ENCODE peak calls at places on chromosomes 5 and 9, in four cellular contexts. W is sigmoid colon, O is A549, V is body of pancreas. N is an unnamed sample.

GRCh38 chr9:5052858-5053257 is 67.8 kb downstream of the JAK2 start:
- DNase-seq in W (no peak), O (no peak), V (no peak), N (no peak)

GRCh38 chr9:135340726-135341475 is 138.7 kb upstream of the PPP1R26 start:
- DNase-seq in W (peak; percentile 46), O (no peak), V (no peak), N (peak; percentile 8)

GRCh38 chr5:151740958-151741373 is 17.5 kb downstream of the ATOX1 start:
- DNase-seq in W (no peak), O (no peak), V (no peak), N (no peak)

GRCh38 chr5:146345578-146346366 is 7.1 kb downstream of the POU4F3 start:
- DNase-seq in W (no peak), O (no peak), V (no peak), N (no peak)

GRCh38 chr5:104652271-104652861 is 1089.8 kb upstream of the NUDT12 start:
- DNase-seq in W (no peak), O (no peak), V (no peak), N (no peak)

GRCh38 chr5:123035320-123035949 is 1.1 kb downstream of the PPIC start:
- DNase-seq in W (peak; percentile 75), O (peak; percentile 83), V (peak; percentile 37), N (peak; percentile 52)

GRCh38 chr5:73282923-73283322 is 109.9 kb downstream of the TMEM174 start:
- DNase-seq in W (no peak), O (no peak), V (no peak), N (no peak)

GRCh38 chr9:20941177-20941690 is 90.2 kb downstream of the HACD4 start:
- DNase-seq in W (peak; percentile 76), O (peak; percentile 71), V (peak; percentile 58), N (peak; percentile 40)

GRCh38 chr5:161230222-161230621 is 316.3 kb downstream of the GABRB2 start:
- DNase-seq in W (no peak), O (no peak), V (peak; percentile 77), N (no peak)

GRCh38 chr5:111083323-111083722 is 8.8 kb upstream of the WDR36 start:
- DNase-seq in W (no peak), O (no peak), V (no peak), N (no peak)

GRCh38 chr5:55338810-55339243 is 31.0 kb downstream of the MTREX start:
- DNase-seq in W (no peak), O (no peak), V (no peak), N (no peak)

GRCh38 chr5:34008721-34009120 is 871 bp upstream of the AMACR start:
- DNase-seq in W (no peak), O (no peak), V (no peak), N (no peak)

GRCh38 chr9:2158111-2158610 is 143.0 kb downstream of the SMARCA2 start:
- DNase-seq in W (peak; percentile 67), O (peak; percentile 67), V (peak; percentile 33), N (peak; percentile 61)

GRCh38 chr9:123150708-123151503 is 117.4 kb downstream of the GPR21 start:
- DNase-seq in W (no peak), O (no peak), V (no peak), N (no peak)

GRCh38 chr5:148374693-148375360 is 8.9 kb upstream of the FBXO38 start:
- DNase-seq in W (no peak), O (peak; percentile 67), V (peak; percentile 28), N (no peak)

GRCh38 chr9:119088002-119088401 is 281.2 kb downstream of the BRINP1 start:
- DNase-seq in W (no peak), O (no peak), V (no peak), N (no peak)

GRCh38 chr9:599933-600461 is 241.5 kb upstream of the DMRT1 start:
- DNase-seq in W (no peak), O (no peak), V (no peak), N (no peak)

GRCh38 chr9:136228107-136228875 is 17.3 kb downstream of the QSOX2 start:
- DNase-seq in W (no peak), O (peak; percentile 68), V (no peak), N (no peak)

GRCh38 chr9:14372437-14373318 is 58.7 kb upstream of the NFIB start:
- DNase-seq in W (peak; percentile 76), O (peak; percentile 67), V (no peak), N (no peak)

GRCh38 chr9:119761737-119762136 is 392.5 kb upstream of the BRINP1 start:
- DNase-seq in W (no peak), O (no peak), V (no peak), N (no peak)

GRCh38 chr5:43034591-43034968 is 5.5 kb downstream of the ANXA2R start:
- DNase-seq in W (no peak), O (no peak), V (no peak), N (no peak)

GRCh38 chr9:134811673-134812668 is 68.6 kb upstream of the FCN2 start:
- DNase-seq in W (no peak), O (no peak), V (no peak), N (no peak)

GRCh38 chr9:131457746-131458145 is 45.0 kb upstream of the POMT1 start:
- DNase-seq in W (no peak), O (no peak), V (no peak), N (no peak)

GRCh38 chr5:34055671-34056070 is 12.7 kb upstream of the C1QTNF3 start:
- DNase-seq in W (no peak), O (no peak), V (no peak), N (no peak)

GRCh38 chr9:114694719-114695269 is 12.8 kb upstream of the TEX48 start:
- DNase-seq in W (no peak), O (no peak), V (no peak), N (no peak)

GRCh38 chr5:172859966-172860365 is 25.9 kb downstream of the ERGIC1 start:
- DNase-seq in W (no peak), O (no peak), V (no peak), N (no peak)

GRCh38 chr5:132026516-132027008 is 15.1 kb upstream of the ACSL6 start:
- DNase-seq in W (no peak), O (no peak), V (no peak), N (peak; percentile 19)

GRCh38 chr9:28841795-28842194 is 1268.5 kb upstream of the C9orf72 start:
- DNase-seq in W (no peak), O (no peak), V (no peak), N (no peak)
- TF ChIP-seq POLR2A in W (no peak), O (no peak), V (no peak), N (no peak)

GRCh38 chr5:38208782-38209378 is 49.5 kb upstream of the EGFLAM start:
- DNase-seq in W (no peak), O (peak; percentile 61), V (no peak), N (peak; percentile 21)
- TF ChIP-seq CTCF in W (no peak), O (peak; percentile 68), V (no peak), N (peak; percentile 56)

GRCh38 chr5:67696446-67696845 is 499.8 kb upstream of the CD180 start:
- DNase-seq in W (no peak), O (no peak), V (no peak), N (no peak)

GRCh38 chr5:67699560-67699959 is 503.0 kb upstream of the CD180 start:
- DNase-seq in W (no peak), O (no peak), V (no peak), N (no peak)

DNA sequence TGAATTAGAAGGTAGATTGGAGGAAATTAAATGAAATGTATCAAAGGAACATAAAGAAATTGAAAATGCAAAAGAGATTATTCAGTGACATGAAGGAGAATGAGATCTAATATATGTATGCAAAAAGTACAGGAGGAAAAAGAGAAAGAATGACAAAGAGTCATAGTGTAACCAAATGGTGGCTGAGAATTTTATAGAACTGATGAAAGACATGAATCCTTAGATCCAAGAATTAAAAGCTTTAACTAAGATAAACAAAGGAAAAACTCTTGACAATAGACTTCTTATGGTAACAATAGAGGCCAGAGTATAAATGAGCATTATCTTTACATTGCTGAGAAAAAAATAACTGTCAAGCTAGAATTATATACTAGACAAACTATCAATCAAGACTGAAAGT is 505.4 kb upstream of the CD180 start:
- DNase-seq in W (no peak), O (no peak), V (no peak), N (no peak)
- H3K4me1 ChIP-seq in W (no peaks in the 10 kb centered on the region), O (no peaks in the 10 kb centered on the region), V (no peaks in the 10 kb centered on the region), N (no peaks in the 10 kb centered on the region)

GRCh38 chr9:128191406-128192046 is at the start of gene CIZ1:
- DNase-seq in W (peak; percentile 90), O (peak; percentile 85), V (peak; percentile 80), N (peak; percentile 83)
- TF ChIP-seq POLR2A in W (no peak), O (peak; percentile 59), V (peak; percentile 49), N (peak; percentile 66)

DNA sequence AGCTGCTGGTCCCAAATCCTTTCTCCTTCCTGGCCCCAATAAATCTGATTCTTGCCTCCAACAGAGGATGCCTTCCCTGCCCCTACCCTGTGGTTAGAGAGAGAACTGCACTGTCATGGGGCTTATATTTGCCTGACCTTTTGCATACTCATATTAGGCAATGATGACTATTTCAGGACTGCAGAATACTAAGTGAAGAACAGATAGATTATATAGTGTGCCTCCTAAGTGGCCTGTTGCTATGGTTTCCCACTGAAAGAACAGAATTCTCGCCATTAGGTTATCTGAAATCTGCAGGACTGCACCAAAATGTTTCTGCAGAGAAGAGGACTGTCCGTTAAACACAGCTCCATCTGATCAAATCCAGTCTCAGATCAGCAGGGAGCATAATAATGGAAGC is 87.3 kb upstream of the CCNG1 start:
- DNase-seq in W (no peak), O (peak; percentile 20), V (no peak), N (no peak)
- TF ChIP-seq CTCF in W (no peak), O (no peak), V (no peak), N (peak; percentile 39)

DNA sequence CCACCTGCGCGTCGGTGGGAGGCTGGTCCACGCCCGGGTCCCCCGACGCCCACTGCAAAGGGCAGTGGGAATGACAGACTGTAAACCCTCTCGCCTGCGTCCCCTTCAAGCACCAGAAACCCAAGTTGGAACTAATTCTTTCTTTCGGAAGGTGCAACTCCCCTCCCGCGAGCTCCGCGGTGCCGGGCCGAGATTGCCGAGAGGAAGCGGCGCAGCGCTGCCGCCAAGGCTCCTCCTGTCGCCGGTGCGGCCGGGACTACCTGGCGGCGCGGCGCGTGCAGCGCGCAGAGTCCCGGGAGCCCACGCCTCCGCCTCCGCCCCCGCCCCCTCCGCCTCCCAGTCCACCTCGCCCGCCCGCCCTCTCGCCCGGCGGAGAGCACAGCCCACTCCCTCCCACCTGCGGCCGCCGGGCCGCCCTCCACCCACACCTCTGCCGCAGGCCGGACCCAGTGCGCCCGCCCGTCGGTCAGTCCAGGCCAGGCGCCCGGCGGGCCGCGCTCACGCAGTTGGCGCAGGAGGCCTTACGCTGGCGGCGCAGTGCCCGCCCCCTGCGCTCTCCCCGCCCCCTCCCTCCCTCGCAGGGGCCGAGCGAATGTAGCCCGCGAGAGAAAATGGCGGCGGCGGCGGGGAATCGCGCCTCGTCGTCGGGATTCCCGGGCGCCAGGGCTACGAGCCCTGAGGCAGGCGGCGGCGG is at the start of gene MAP3K1:
- DNase-seq in W (peak; percentile 81), O (peak; percentile 79), V (peak; percentile 93), N (peak; percentile 95)
- H3K4me1 ChIP-seq in W (peaks cover 9% of the 10 kb centered on the region), O (peaks cover 24% of the 10 kb centered on the region), V (peaks cover 17% of the 10 kb centered on the region), N (peaks cover 19% of the 10 kb centered on the region)

DNA sequence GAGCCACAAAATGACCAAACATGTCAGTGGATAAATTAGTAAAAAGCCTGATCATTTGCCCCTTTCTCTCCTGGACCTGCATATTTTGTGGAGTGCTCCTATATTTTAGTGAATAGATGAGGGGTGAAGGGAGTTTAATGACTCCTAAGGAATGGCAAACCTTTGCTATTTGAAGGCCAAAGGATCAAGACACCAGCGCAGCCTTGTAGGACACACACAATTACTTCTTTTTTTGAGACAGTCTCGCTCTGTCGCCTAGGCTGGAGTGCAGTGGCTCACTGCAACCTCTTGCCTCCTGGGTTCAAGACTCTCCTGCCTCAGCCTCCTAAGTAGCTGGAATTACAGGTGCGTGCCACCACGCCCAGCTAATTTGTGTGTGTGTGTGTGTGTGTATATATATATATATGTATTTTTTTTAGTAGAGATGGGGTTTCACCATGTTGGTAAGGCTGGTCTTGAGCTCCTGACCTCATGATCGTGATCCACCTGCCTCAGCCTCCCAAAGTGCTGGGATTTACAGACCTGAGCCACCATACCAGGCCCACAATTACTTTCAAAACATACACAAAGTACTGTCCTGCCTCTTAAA is 60.5 kb downstream of the CSNK1A1 start:
- DNase-seq in W (no peak), O (no peak), V (no peak), N (no peak)
- TF ChIP-seq POLR2A in W (no peak), O (no peak), V (no peak), N (no peak)

N was measured in right lobe of liver.